ENCODE peak calls at places on chromosomes 5 and 9, in ten cellular contexts. X is ELR, J is right cardiac atrium, W is HT1080, Y is hypothalamus, A is T follicular helper cell, L is posterior cingulate gyrus, D is T-cell, N is NCI-H1105 treated with DMSO at 0.1 percent for 48 hours, T is H7. Z is an unnamed sample.

GRCh38 chr9:135887021-135887507 is 20.3 kb downstream of the CAMSAP1 start:
- DNase-seq in X (peak; percentile 43), J (peak; percentile 71), W (no peak), Y (peak; percentile 37), A (no peak), L (no peak), D (no peak), N (no peak), T (no peak), Z (peak; percentile 54)

GRCh38 chr9:26863074-26863473 is 29.5 kb downstream of the CAAP1 start:
- DNase-seq in X (peak; percentile 32), J (no peak), W (no peak), Y (no peak), A (no peak), L (no peak), D (no peak), N (no peak), T (no peak), Z (peak; percentile 16)

GRCh38 chr5:160169326-160169725 is 50.1 kb upstream of the PWWP2A start:
- DNase-seq in X (peak; percentile 95), J (no peak), W (peak; percentile 95), Y (no peak), A (no peak), L (no peak), D (no peak), N (no peak), T (no peak), Z (no peak)

GRCh38 chr5:165228184-165228583 is 1722.8 kb downstream of the MAT2B start:
- DNase-seq in X (no peak), J (no peak), W (no peak), Y (no peak), A (no peak), L (no peak), D (no peak), N (no peak), T (no peak), Z (no peak)

GRCh38 chr5:126383755-126384154 is 39.5 kb upstream of the GRAMD2B start:
- DNase-seq in X (no peak), J (no peak), W (no peak), Y (no peak), A (no peak), L (no peak), D (no peak), N (no peak), T (no peak), Z (no peak)

GRCh38 chr9:114130141-114130540 is 25.2 kb upstream of the COL27A1 start:
- DNase-seq in X (no peak), J (no peak), W (no peak), Y (no peak), A (no peak), L (no peak), D (no peak), N (no peak), T (no peak), Z (no peak)

GRCh38 chr5:53333160-53333559 is 147.3 kb upstream of the FST start:
- DNase-seq in X (peak; percentile 62), J (no peak), W (peak; percentile 57), Y (no peak), A (no peak), L (no peak), D (no peak), N (no peak), T (no peak), Z (no peak)

GRCh38 chr9:109815366-109815947 is 35.5 kb downstream of the PALM2AKAP2 start:
- DNase-seq in X (peak; percentile 76), J (no peak), W (peak; percentile 80), Y (no peak), A (no peak), L (no peak), D (no peak), N (no peak), T (no peak), Z (peak; percentile 57)

GRCh38 chr5:76152161-76152560 is 69.0 kb downstream of the SV2C start:
- DNase-seq in X (no peak), J (no peak), W (no peak), Y (no peak), A (no peak), L (no peak), D (no peak), N (no peak), T (no peak), Z (no peak)

GRCh38 chr9:95508968-95509850 is 7.6 kb downstream of the PTCH1 start:
- DNase-seq in X (peak; percentile 87), J (peak; percentile 91), W (peak; percentile 85), Y (peak; percentile 87), A (peak; percentile 50), L (peak; percentile 84), D (peak; percentile 66), N (peak; percentile 96), T (peak; percentile 87), Z (peak; percentile 98)

GRCh38 chr5:88674262-88675158 is 208.5 kb downstream of the MEF2C start:
- DNase-seq in X (no peak), J (peak; percentile 57), W (no peak), Y (peak; percentile 81), A (no peak), L (peak; percentile 85), D (no peak), N (no peak), T (peak; percentile 86), Z (peak; percentile 90)

GRCh38 chr9:98805506-98806272 is 1.8 kb upstream of the GALNT12 start:
- DNase-seq in X (peak; percentile 53), J (no peak), W (no peak), Y (no peak), A (no peak), L (no peak), D (no peak), N (no peak), T (no peak), Z (no peak)

GRCh38 chr9:16524823-16525222 is 345.6 kb downstream of the BNC2 start:
- DNase-seq in X (no peak), J (no peak), W (no peak), Y (no peak), A (no peak), L (no peak), D (no peak), N (no peak), T (no peak), Z (no peak)

GRCh38 chr5:111545031-111545430 is 32.7 kb upstream of the STARD4 start:
- DNase-seq in X (no peak), J (no peak), W (no peak), Y (no peak), A (no peak), L (no peak), D (no peak), N (no peak), T (no peak), Z (no peak)

GRCh38 chr5:147072591-147072990 is 162.2 kb upstream of the STK32A start:
- DNase-seq in X (no peak), J (no peak), W (no peak), Y (no peak), A (no peak), L (no peak), D (no peak), N (peak; percentile 84), T (no peak), Z (no peak)

GRCh38 chr5:126780165-126780827 is 3.4 kb downstream of the LMNB1 start:
- DNase-seq in X (peak; percentile 80), J (no peak), W (peak; percentile 66), Y (peak; percentile 18), A (peak; percentile 31), L (no peak), D (peak; percentile 46), N (no peak), T (peak; percentile 74), Z (peak; percentile 60)

GRCh38 chr9:93143830-93144530 is 9.9 kb upstream of the NINJ1 start:
- DNase-seq in X (no peak), J (peak; percentile 76), W (peak; percentile 69), Y (peak; percentile 81), A (peak; percentile 44), L (peak; percentile 73), D (peak; percentile 79), N (no peak), T (peak; percentile 62), Z (peak; percentile 31)

GRCh38 chr5:59115345-59115744 is 532.5 kb downstream of the RAB3C start:
- DNase-seq in X (peak; percentile 61), J (no peak), W (no peak), Y (no peak), A (no peak), L (no peak), D (no peak), N (no peak), T (no peak), Z (no peak)

GRCh38 chr9:95025213-95026170 is 292.0 kb downstream of the FANCC start:
- DNase-seq in X (peak; percentile 83), J (peak; percentile 82), W (no peak), Y (no peak), A (no peak), L (no peak), D (no peak), N (no peak), T (peak; percentile 36), Z (peak; percentile 64)

GRCh38 chr5:145938699-145939531 is 2.5 kb downstream of the SH3RF2 start:
- DNase-seq in X (no peak), J (no peak), W (peak; percentile 60), Y (no peak), A (no peak), L (no peak), D (no peak), N (no peak), T (no peak), Z (no peak)

GRCh38 chr5:17620627-17621026 is 10.4 kb downstream of the TAF11L12 start:
- DNase-seq in X (no peak), J (peak; percentile 38), W (no peak), Y (no peak), A (no peak), L (no peak), D (no peak), N (no peak), T (peak; percentile 75), Z (peak; percentile 3)

GRCh38 chr5:94010814-94011213 is 269.4 kb upstream of the POU5F2 start:
- DNase-seq in X (peak; percentile 15), J (no peak), W (peak; percentile 4), Y (no peak), A (no peak), L (no peak), D (no peak), N (no peak), T (no peak), Z (no peak)

GRCh38 chr9:88922091-88922490 is 69.2 kb upstream of the S1PR3 start:
- DNase-seq in X (no peak), J (no peak), W (no peak), Y (no peak), A (peak; percentile 23), L (no peak), D (peak; percentile 71), N (no peak), T (no peak), Z (no peak)

GRCh38 chr5:159174511-159175168 is 34.7 kb downstream of the RNF145 start:
- DNase-seq in X (no peak), J (no peak), W (no peak), Y (no peak), A (no peak), L (no peak), D (no peak), N (no peak), T (no peak), Z (no peak)

GRCh38 chr9:79670269-79670961 is 98.7 kb downstream of the TLE4 start:
- DNase-seq in X (peak; percentile 30), J (no peak), W (no peak), Y (no peak), A (no peak), L (no peak), D (no peak), N (no peak), T (no peak), Z (no peak)

GRCh38 chr5:969421-969839 is 39.2 kb upstream of the NKD2 start:
- DNase-seq in X (peak; percentile 23), J (no peak), W (no peak), Y (no peak), A (no peak), L (no peak), D (no peak), N (no peak), T (no peak), Z (no peak)

GRCh38 chr5:68544656-68545565 is 329.4 kb downstream of the PIK3R1 start:
- DNase-seq in X (no peak), J (no peak), W (peak; percentile 22), Y (no peak), A (no peak), L (no peak), D (no peak), N (no peak), T (no peak), Z (no peak)

Z was measured in SJCRH30.